ENCODE peak calls at places on chromosomes 6 and 20, in nine cellular contexts. One of them, this sample, is unnamed.

GRCh38 chr20:58359441-58359840 is 29.6 kb upstream of the VAPB start:
- DNase-seq in K562: no peak
- DNase-seq in Panc1: no peak
- DNase-seq in GM12878: no peak
- DNase-seq in HCT116: no peak
- DNase-seq in GM23338: peak; percentile 55
- DNase-seq in A549: no peak
- DNase-seq in SK-N-SH: no peak
- DNase-seq in HepG2: no peak
- DNase-seq in this sample: no peak

GRCh38 chr20:48761914-48762313 is 65.9 kb downstream of the PREX1 start:
- DNase-seq in K562: no peak
- DNase-seq in A549: no peak
- DNase-seq in SK-N-SH: no peak
- DNase-seq in GM12878: no peak
- DNase-seq in GM23338: no peak
- DNase-seq in Panc1: no peak
- DNase-seq in HepG2: no peak
- DNase-seq in HCT116: no peak
- DNase-seq in this sample: no peak

GRCh38 chr6:164124986-164125385 is 710.5 kb downstream of the QKI start:
- DNase-seq in SK-N-SH: no peak
- DNase-seq in Panc1: no peak
- DNase-seq in HepG2: no peak
- DNase-seq in GM23338: no peak
- DNase-seq in HCT116: no peak
- DNase-seq in A549: no peak
- DNase-seq in K562: no peak
- DNase-seq in GM12878: no peak
- DNase-seq in this sample: no peak

GRCh38 chr6:158766621-158767435 is 52.3 kb downstream of the EZR start:
- DNase-seq in K562: no peak
- DNase-seq in GM23338: no peak
- DNase-seq in SK-N-SH: no peak
- DNase-seq in HCT116: no peak
- DNase-seq in GM12878: no peak
- DNase-seq in HepG2: no peak
- DNase-seq in Panc1: no peak
- DNase-seq in A549: no peak
- DNase-seq in this sample: no peak

GRCh38 chr6:142842423-142843261 is 102.3 kb downstream of the HIVEP2 start:
- DNase-seq in GM23338: no peak
- DNase-seq in A549: no peak
- DNase-seq in HCT116: no peak
- DNase-seq in HepG2: peak; percentile 59
- DNase-seq in SK-N-SH: peak; percentile 25
- DNase-seq in GM12878: peak; percentile 97
- DNase-seq in Panc1: peak; percentile 77
- DNase-seq in K562: no peak
- DNase-seq in this sample: no peak

GRCh38 chr6:157758516-157759023 is 64.5 kb upstream of the SNX9 start:
- DNase-seq in Panc1: no peak
- DNase-seq in A549: no peak
- DNase-seq in HCT116: no peak
- DNase-seq in K562: peak; percentile 84
- DNase-seq in GM23338: no peak
- DNase-seq in SK-N-SH: no peak
- DNase-seq in GM12878: no peak
- DNase-seq in HepG2: no peak
- DNase-seq in this sample: no peak

GRCh38 chr20:63317601-63318291 is 24.8 kb downstream of the COL20A1 start:
- DNase-seq in Panc1: no peak
- DNase-seq in HCT116: no peak
- DNase-seq in GM23338: no peak
- DNase-seq in HepG2: no peak
- DNase-seq in K562: no peak
- DNase-seq in SK-N-SH: no peak
- DNase-seq in A549: no peak
- DNase-seq in GM12878: no peak
- DNase-seq in this sample: no peak

GRCh38 chr6:146194434-146194833 is 165.6 kb downstream of the GRM1 start:
- DNase-seq in HCT116: no peak
- DNase-seq in HepG2: no peak
- DNase-seq in GM23338: peak; percentile 8
- DNase-seq in A549: no peak
- DNase-seq in K562: no peak
- DNase-seq in GM12878: no peak
- DNase-seq in Panc1: no peak
- DNase-seq in SK-N-SH: no peak
- DNase-seq in this sample: no peak

GRCh38 chr6:145713746-145714145 is 21.6 kb downstream of the EPM2A start:
- DNase-seq in HepG2: no peak
- DNase-seq in HCT116: no peak
- DNase-seq in A549: no peak
- DNase-seq in SK-N-SH: no peak
- DNase-seq in GM23338: no peak
- DNase-seq in K562: no peak
- DNase-seq in Panc1: no peak
- DNase-seq in GM12878: no peak
- DNase-seq in this sample: no peak

DNA sequence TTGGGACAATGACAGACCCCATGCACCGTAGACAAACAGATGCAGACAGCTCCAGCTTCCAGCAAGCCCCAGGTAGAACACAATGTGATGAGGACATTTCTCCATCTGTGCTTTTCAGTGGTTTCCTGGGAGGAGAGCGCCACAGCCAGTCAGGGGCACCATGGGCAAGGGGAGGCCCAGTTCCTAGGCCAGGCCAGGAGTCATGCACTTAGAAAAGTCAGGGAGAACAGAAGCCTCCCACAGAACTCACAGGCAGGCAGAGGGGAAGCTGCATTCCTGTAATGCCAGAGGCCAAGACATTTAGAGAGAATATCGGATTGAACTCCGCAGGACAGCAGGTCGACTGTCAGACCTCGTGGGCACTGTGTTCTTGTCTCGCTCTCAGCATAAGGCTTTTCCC is 9.2 kb downstream of the SYNDIG1 start:
- DNase-seq in HCT116: no peak
- DNase-seq in Panc1: no peak
- DNase-seq in HepG2: no peak
- DNase-seq in K562: no peak
- DNase-seq in A549: no peak
- DNase-seq in SK-N-SH: no peak
- DNase-seq in GM23338: peak; percentile 42
- DNase-seq in GM12878: no peak
- DNase-seq in this sample: no peak
- TF ChIP-seq REST in HCT116: no peak
- TF ChIP-seq REST in Panc1: no peak
- TF ChIP-seq REST in HepG2: no peak
- TF ChIP-seq REST in K562: no peak
- TF ChIP-seq REST in A549: no peak
- TF ChIP-seq REST in SK-N-SH: no peak
- TF ChIP-seq REST in GM23338: no peak
- TF ChIP-seq REST in GM12878: no peak
- TF ChIP-seq REST in this sample: no peak

DNA sequence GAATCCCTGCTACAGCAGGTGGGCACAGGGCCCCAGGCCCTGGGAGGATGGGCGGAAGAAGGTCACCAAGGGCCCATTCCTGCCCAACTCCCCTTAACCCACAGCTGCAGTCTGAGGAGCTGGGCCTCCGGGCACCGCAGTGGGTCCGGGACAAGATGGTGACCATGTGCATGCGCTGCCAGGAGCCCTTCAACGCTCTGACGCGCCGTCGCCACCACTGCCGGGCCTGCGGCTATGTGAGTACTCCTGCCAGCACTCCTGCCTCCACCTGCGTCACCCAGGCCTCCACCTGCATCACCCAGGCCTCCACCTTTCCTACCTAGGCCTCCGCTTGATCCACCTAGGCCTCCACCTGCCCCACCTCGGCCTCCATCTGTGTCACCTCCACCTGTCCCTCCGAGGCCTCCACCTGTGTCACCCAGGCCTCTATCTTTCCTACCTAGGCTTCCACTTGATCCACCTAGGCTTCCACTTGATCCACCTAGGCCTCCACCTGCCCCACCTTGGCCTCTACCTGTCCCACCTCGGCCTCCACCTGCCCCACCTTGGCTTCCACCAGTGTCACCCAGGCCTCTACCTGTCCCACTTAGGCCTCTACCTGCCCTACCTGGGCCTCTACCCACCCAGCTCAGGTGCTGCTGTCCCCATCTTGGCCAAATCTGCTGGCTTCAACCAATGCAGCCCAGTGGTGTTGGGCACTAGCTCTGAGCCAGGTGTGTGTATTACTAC is 16.8 kb downstream of the FGD2 start:
- DNase-seq in Panc1: no peak
- DNase-seq in GM23338: no peak
- DNase-seq in SK-N-SH: no peak
- DNase-seq in HCT116: no peak
- DNase-seq in HepG2: no peak
- DNase-seq in K562: no peak
- DNase-seq in GM12878: no peak
- DNase-seq in A549: no peak
- DNase-seq in this sample: no peak
- H3K27ac ChIP-seq in Panc1: no peak overlapping the region
- H3K27ac ChIP-seq in GM23338: no peak overlapping the region
- H3K27ac ChIP-seq in SK-N-SH: no peak overlapping the region
- H3K27ac ChIP-seq in HCT116: no peak overlapping the region
- H3K27ac ChIP-seq in HepG2: no peak overlapping the region
- H3K27ac ChIP-seq in K562: no peak overlapping the region
- H3K27ac ChIP-seq in GM12878: no peak overlapping the region
- H3K27ac ChIP-seq in A549: peak overlapping the region; percentile 87
- H3K27ac ChIP-seq in this sample: no peak overlapping the region

GRCh38 chr6:11413728-11414127 is 123.8 kb upstream of the TMEM170B start:
- DNase-seq in HepG2: no peak
- DNase-seq in Panc1: no peak
- DNase-seq in GM12878: no peak
- DNase-seq in SK-N-SH: no peak
- DNase-seq in GM23338: no peak
- DNase-seq in A549: no peak
- DNase-seq in K562: no peak
- DNase-seq in HCT116: no peak
- DNase-seq in this sample: no peak

GRCh38 chr6:11412011-11412424 is 125.5 kb upstream of the TMEM170B start:
- DNase-seq in GM23338: no peak
- DNase-seq in GM12878: no peak
- DNase-seq in A549: no peak
- DNase-seq in Panc1: no peak
- DNase-seq in HepG2: no peak
- DNase-seq in SK-N-SH: no peak
- DNase-seq in K562: no peak
- DNase-seq in HCT116: no peak
- DNase-seq in this sample: no peak

GRCh38 chr6:11414564-11414963 is 123.0 kb upstream of the TMEM170B start:
- DNase-seq in GM12878: peak; percentile 72
- DNase-seq in Panc1: no peak
- DNase-seq in HCT116: peak; percentile 57
- DNase-seq in HepG2: peak; percentile 78
- DNase-seq in GM23338: peak; percentile 66
- DNase-seq in A549: no peak
- DNase-seq in SK-N-SH: no peak
- DNase-seq in K562: no peak
- DNase-seq in this sample: no peak

GRCh38 chr6:11412616-11413015 is 124.9 kb upstream of the TMEM170B start:
- DNase-seq in SK-N-SH: no peak
- DNase-seq in Panc1: no peak
- DNase-seq in A549: no peak
- DNase-seq in GM12878: no peak
- DNase-seq in K562: no peak
- DNase-seq in GM23338: no peak
- DNase-seq in HepG2: no peak
- DNase-seq in HCT116: no peak
- DNase-seq in this sample: no peak

DNA sequence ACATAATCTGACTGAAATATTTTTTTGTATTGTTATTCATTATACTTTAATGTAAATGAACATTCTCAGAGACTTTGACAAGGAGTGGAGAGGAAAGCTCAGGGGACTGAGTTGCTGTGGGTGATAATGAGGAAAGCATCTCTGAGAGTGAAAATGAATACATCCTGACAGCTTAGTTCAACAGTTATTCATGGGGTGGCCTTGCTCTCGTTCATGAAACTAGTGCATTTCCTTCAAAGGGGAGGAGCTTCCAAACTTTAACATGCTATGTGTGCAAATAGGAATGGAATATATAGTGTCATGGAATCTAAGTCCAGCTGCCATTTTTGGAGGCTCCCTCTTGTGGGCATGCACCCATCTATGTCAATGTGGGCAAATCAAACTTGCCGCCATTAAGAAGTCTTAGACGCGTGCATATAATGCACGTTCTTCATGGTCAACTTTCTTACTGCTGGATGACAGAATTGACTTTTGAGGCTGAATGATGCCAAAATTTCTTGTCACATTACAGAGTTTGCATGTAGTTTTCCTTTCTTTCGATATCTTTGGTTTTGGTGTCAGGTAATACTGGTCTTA is 124.3 kb upstream of the TMEM170B start:
- DNase-seq in Panc1: no peak
- DNase-seq in A549: no peak
- DNase-seq in K562: no peak
- DNase-seq in GM12878: no peak
- DNase-seq in HCT116: no peak
- DNase-seq in HepG2: no peak
- DNase-seq in GM23338: no peak
- DNase-seq in SK-N-SH: no peak
- DNase-seq in this sample: no peak
- TF ChIP-seq CTCF in Panc1: peak; percentile 37
- TF ChIP-seq CTCF in A549: peak; percentile 8
- TF ChIP-seq CTCF in K562: no peak
- TF ChIP-seq CTCF in GM12878: no peak
- TF ChIP-seq CTCF in HCT116: peak; percentile 17
- TF ChIP-seq CTCF in HepG2: peak; percentile 28
- TF ChIP-seq CTCF in GM23338: peak; percentile 32
- TF ChIP-seq CTCF in SK-N-SH: peak; percentile 27
- TF ChIP-seq CTCF in this sample: no peak

DNA sequence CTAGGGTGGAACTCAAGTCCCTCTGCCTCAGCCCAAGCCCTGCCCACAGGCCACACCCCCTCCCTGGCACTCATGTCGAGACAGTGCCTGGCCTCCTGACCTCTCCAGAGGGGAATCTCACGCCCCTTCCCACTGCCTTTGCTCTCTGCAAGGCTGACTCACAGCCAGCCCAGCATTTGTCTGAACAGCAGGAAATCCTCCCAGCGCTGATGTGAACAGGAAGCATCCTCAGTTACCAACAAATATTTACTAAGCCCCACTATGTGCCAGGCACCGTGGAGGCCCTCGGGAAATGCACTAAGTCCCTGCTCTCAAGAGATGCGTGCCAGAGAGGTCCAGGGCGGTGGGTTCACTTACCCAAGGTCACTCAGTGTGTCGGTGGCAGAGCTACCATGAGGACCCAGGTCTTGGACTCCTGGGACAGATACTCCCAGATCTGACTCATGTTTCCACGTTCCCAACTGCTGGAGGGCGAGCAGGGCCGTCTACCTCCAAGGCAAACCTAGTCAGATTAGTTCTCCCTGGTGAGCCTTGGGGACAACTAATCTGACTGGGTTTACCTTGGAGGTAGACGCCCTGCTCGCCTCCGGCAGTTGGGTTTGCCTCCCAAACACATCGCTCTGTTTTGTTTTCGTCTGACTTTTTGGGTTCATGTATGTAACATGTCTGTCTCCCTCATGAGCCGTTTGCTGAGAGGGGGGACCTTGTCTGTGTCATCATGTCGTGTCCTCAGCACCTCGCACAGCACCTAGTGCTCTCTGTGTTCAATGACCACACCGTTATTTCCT is 7.7 kb downstream of the ADA start:
- DNase-seq in K562: no peak
- DNase-seq in Panc1: peak; percentile 42
- DNase-seq in GM12878: no peak
- DNase-seq in HepG2: peak; percentile 47
- DNase-seq in SK-N-SH: no peak
- DNase-seq in HCT116: no peak
- DNase-seq in A549: peak; percentile 62
- DNase-seq in GM23338: peak; percentile 54
- DNase-seq in this sample: peak; percentile 48
- TF ChIP-seq REST in K562: no peak
- TF ChIP-seq REST in Panc1: no peak
- TF ChIP-seq REST in GM12878: no peak
- TF ChIP-seq REST in HepG2: no peak
- TF ChIP-seq REST in SK-N-SH: no peak
- TF ChIP-seq REST in HCT116: no peak
- TF ChIP-seq REST in A549: no peak
- TF ChIP-seq REST in GM23338: no peak
- TF ChIP-seq REST in this sample: no peak